ENCODE peak calls at places on chromosomes 5 and 9, in six cellular contexts. One of them, this sample, is unnamed.

GRCh38 chr9:106298997-106299396 is 564.0 kb upstream of the ZNF462 start:
- DNase-seq in ACHN: no peak
- DNase-seq in H4: no peak
- DNase-seq in GM13977: no peak
- DNase-seq in lung microvascular endothelial cell: no peak
- DNase-seq in GM23248: no peak
- DNase-seq in this sample: no peak

GRCh38 chr9:115211413-115212204 is 93.7 kb upstream of the TNC start:
- DNase-seq in GM23248: peak
- DNase-seq in GM13977: peak
- DNase-seq in lung microvascular endothelial cell: no peak
- DNase-seq in H4: peak
- DNase-seq in ACHN: no peak
- DNase-seq in this sample: peak

GRCh38 chr5:134555223-134555790 is 29.8 kb downstream of the JADE2 start:
- DNase-seq in GM13977: no peak
- DNase-seq in H4: no peak
- DNase-seq in lung microvascular endothelial cell: no peak
- DNase-seq in GM23248: peak
- DNase-seq in ACHN: no peak
- DNase-seq in this sample: peak

GRCh38 chr9:97807681-97808080 is 45.3 kb upstream of the FOXE1 start:
- DNase-seq in ACHN: peak
- DNase-seq in H4: no peak
- DNase-seq in GM13977: no peak
- DNase-seq in GM23248: no peak
- DNase-seq in lung microvascular endothelial cell: no peak
- DNase-seq in this sample: no peak

GRCh38 chr9:137064027-137064879 is 6.1 kb downstream of the SAPCD2 start:
- DNase-seq in lung microvascular endothelial cell: peak
- DNase-seq in GM13977: peak
- DNase-seq in H4: peak
- DNase-seq in ACHN: peak
- DNase-seq in GM23248: peak
- DNase-seq in this sample: peak

GRCh38 chr5:1187234-1187949 is 14.0 kb upstream of the SLC6A19 start:
- DNase-seq in GM23248: no peak
- DNase-seq in ACHN: no peak
- DNase-seq in lung microvascular endothelial cell: no peak
- DNase-seq in GM13977: no peak
- DNase-seq in H4: no peak
- DNase-seq in this sample: no peak

GRCh38 chr5:40799248-40799647 is 1.1 kb upstream of the PRKAA1 start:
- DNase-seq in GM13977: no peak
- DNase-seq in ACHN: no peak
- DNase-seq in lung microvascular endothelial cell: no peak
- DNase-seq in H4: no peak
- DNase-seq in GM23248: peak
- DNase-seq in this sample: no peak

GRCh38 chr5:174371600-174372094 is 326.1 kb downstream of the NSG2 start:
- DNase-seq in GM13977: no peak
- DNase-seq in ACHN: peak
- DNase-seq in H4: peak
- DNase-seq in GM23248: peak
- DNase-seq in lung microvascular endothelial cell: no peak
- DNase-seq in this sample: no peak

GRCh38 chr5:93150311-93151012 is 430.6 kb downstream of the NR2F1-AS1 start:
- DNase-seq in GM23248: peak
- DNase-seq in ACHN: no peak
- DNase-seq in lung microvascular endothelial cell: peak
- DNase-seq in GM13977: no peak
- DNase-seq in H4: no peak
- DNase-seq in this sample: no peak

GRCh38 chr5:128193676-128194390 is 110.3 kb downstream of the SLC12A2 start:
- DNase-seq in GM13977: no peak
- DNase-seq in GM23248: no peak
- DNase-seq in H4: no peak
- DNase-seq in ACHN: no peak
- DNase-seq in lung microvascular endothelial cell: no peak
- DNase-seq in this sample: no peak

GRCh38 chr9:100474082-100474949 is 1.4 kb downstream of the TMEFF1 start:
- DNase-seq in lung microvascular endothelial cell: no peak
- DNase-seq in GM23248: no peak
- DNase-seq in H4: no peak
- DNase-seq in ACHN: no peak
- DNase-seq in GM13977: no peak
- DNase-seq in this sample: no peak

GRCh38 chr5:171250738-171251137 is 58.3 kb upstream of the TLX3 start:
- DNase-seq in ACHN: no peak
- DNase-seq in GM23248: no peak
- DNase-seq in H4: no peak
- DNase-seq in lung microvascular endothelial cell: no peak
- DNase-seq in GM13977: no peak
- DNase-seq in this sample: no peak

GRCh38 chr5:88872971-88873370 is 10.0 kb downstream of the MEF2C start:
- DNase-seq in H4: no peak
- DNase-seq in GM23248: no peak
- DNase-seq in lung microvascular endothelial cell: no peak
- DNase-seq in ACHN: no peak
- DNase-seq in GM13977: no peak
- DNase-seq in this sample: peak

GRCh38 chr9:133628766-133629165 is 7.4 kb upstream of the DBH start:
- DNase-seq in GM13977: no peak
- DNase-seq in lung microvascular endothelial cell: no peak
- DNase-seq in GM23248: no peak
- DNase-seq in ACHN: no peak
- DNase-seq in H4: no peak
- DNase-seq in this sample: no peak

GRCh38 chr5:92527311-92528078 is 1053.5 kb downstream of the NR2F1-AS1 start:
- DNase-seq in ACHN: no peak
- DNase-seq in H4: no peak
- DNase-seq in lung microvascular endothelial cell: no peak
- DNase-seq in GM13977: no peak
- DNase-seq in GM23248: peak
- DNase-seq in this sample: no peak

GRCh38 chr9:13762209-13762608 is 482.7 kb upstream of the MPDZ start:
- DNase-seq in lung microvascular endothelial cell: no peak
- DNase-seq in GM13977: no peak
- DNase-seq in GM23248: no peak
- DNase-seq in ACHN: no peak
- DNase-seq in H4: no peak
- DNase-seq in this sample: no peak

GRCh38 chr9:137759649-137760321 is 117.8 kb upstream of the CACNA1B start:
- DNase-seq in H4: no peak
- DNase-seq in ACHN: no peak
- DNase-seq in GM23248: no peak
- DNase-seq in lung microvascular endothelial cell: no peak
- DNase-seq in GM13977: no peak
- DNase-seq in this sample: peak

GRCh38 chr9:119234636-119235035 is 134.6 kb downstream of the BRINP1 start:
- DNase-seq in H4: no peak
- DNase-seq in GM23248: peak
- DNase-seq in GM13977: no peak
- DNase-seq in lung microvascular endothelial cell: no peak
- DNase-seq in ACHN: no peak
- DNase-seq in this sample: no peak

GRCh38 chr5:103808464-103809106 is 246.0 kb upstream of the NUDT12 start:
- DNase-seq in GM23248: peak
- DNase-seq in H4: peak
- DNase-seq in ACHN: peak
- DNase-seq in GM13977: peak
- DNase-seq in lung microvascular endothelial cell: peak
- DNase-seq in this sample: peak

GRCh38 chr9:108017671-108018070 is 528.1 kb upstream of the KLF4 start:
- DNase-seq in GM23248: no peak
- DNase-seq in lung microvascular endothelial cell: no peak
- DNase-seq in H4: no peak
- DNase-seq in GM13977: no peak
- DNase-seq in ACHN: no peak
- DNase-seq in this sample: no peak

GRCh38 chr5:151128817-151129216 is 28.8 kb downstream of the ANXA6 start:
- DNase-seq in GM13977: peak
- DNase-seq in ACHN: no peak
- DNase-seq in H4: no peak
- DNase-seq in GM23248: no peak
- DNase-seq in lung microvascular endothelial cell: no peak
- DNase-seq in this sample: peak

GRCh38 chr5:20972419-20972925 is 984.5 kb upstream of the CDH18 start:
- DNase-seq in GM23248: no peak
- DNase-seq in H4: peak
- DNase-seq in ACHN: peak
- DNase-seq in lung microvascular endothelial cell: peak
- DNase-seq in GM13977: no peak
- DNase-seq in this sample: peak

GRCh38 chr5:115096034-115096769 is 73.5 kb downstream of the TRIM36 start:
- DNase-seq in GM23248: no peak
- DNase-seq in ACHN: no peak
- DNase-seq in H4: no peak
- DNase-seq in GM13977: no peak
- DNase-seq in lung microvascular endothelial cell: no peak
- DNase-seq in this sample: no peak

GRCh38 chr5:72246954-72247442 is 73.0 kb downstream of the MRPS27 start:
- DNase-seq in ACHN: no peak
- DNase-seq in GM13977: no peak
- DNase-seq in GM23248: peak
- DNase-seq in lung microvascular endothelial cell: peak
- DNase-seq in H4: peak
- DNase-seq in this sample: no peak

GRCh38 chr5:174482549-174482948 is 241.8 kb upstream of the MSX2 start:
- DNase-seq in GM23248: no peak
- DNase-seq in H4: no peak
- DNase-seq in ACHN: no peak
- DNase-seq in lung microvascular endothelial cell: no peak
- DNase-seq in GM13977: no peak
- DNase-seq in this sample: no peak

GRCh38 chr5:68381060-68381459 is 165.5 kb downstream of the PIK3R1 start:
- DNase-seq in H4: peak
- DNase-seq in GM23248: no peak
- DNase-seq in lung microvascular endothelial cell: peak
- DNase-seq in ACHN: no peak
- DNase-seq in GM13977: no peak
- DNase-seq in this sample: no peak

GRCh38 chr9:69961834-69962233 is 81.8 kb upstream of the MAMDC2 start:
- DNase-seq in ACHN: no peak
- DNase-seq in GM23248: peak
- DNase-seq in GM13977: no peak
- DNase-seq in H4: no peak
- DNase-seq in lung microvascular endothelial cell: no peak
- DNase-seq in this sample: no peak

GRCh38 chr5:143205386-143205785 is 198.1 kb downstream of the NR3C1 start:
- DNase-seq in lung microvascular endothelial cell: peak
- DNase-seq in GM23248: peak
- DNase-seq in GM13977: no peak
- DNase-seq in ACHN: peak
- DNase-seq in H4: peak
- DNase-seq in this sample: peak

GRCh38 chr5:53481354-53481886 is 991 bp downstream of the FST start:
- DNase-seq in lung microvascular endothelial cell: no peak
- DNase-seq in ACHN: no peak
- DNase-seq in GM13977: peak
- DNase-seq in GM23248: peak
- DNase-seq in H4: no peak
- DNase-seq in this sample: no peak

GRCh38 chr5:59685806-59686205 is 207.7 kb downstream of the PDE4D start:
- DNase-seq in GM13977: peak
- DNase-seq in lung microvascular endothelial cell: no peak
- DNase-seq in H4: no peak
- DNase-seq in ACHN: no peak
- DNase-seq in GM23248: peak
- DNase-seq in this sample: peak

GRCh38 chr5:142838845-142839244 is 68.7 kb downstream of the ARHGAP26 start:
- DNase-seq in GM13977: no peak
- DNase-seq in ACHN: no peak
- DNase-seq in GM23248: no peak
- DNase-seq in lung microvascular endothelial cell: no peak
- DNase-seq in H4: no peak
- DNase-seq in this sample: no peak

GRCh38 chr9:19998823-19999455 is 210.1 kb upstream of the SLC24A2 start:
- DNase-seq in H4: no peak
- DNase-seq in lung microvascular endothelial cell: peak
- DNase-seq in ACHN: peak
- DNase-seq in GM13977: peak
- DNase-seq in GM23248: peak
- DNase-seq in this sample: peak

GRCh38 chr5:133509742-133510079 is 102.6 kb downstream of the FSTL4 start:
- DNase-seq in lung microvascular endothelial cell: no peak
- DNase-seq in GM23248: no peak
- DNase-seq in GM13977: no peak
- DNase-seq in ACHN: no peak
- DNase-seq in H4: no peak
- DNase-seq in this sample: peak

GRCh38 chr5:38417658-38418017 is 138.8 kb downstream of the LIFR start:
- DNase-seq in ACHN: no peak
- DNase-seq in GM23248: no peak
- DNase-seq in GM13977: no peak
- DNase-seq in H4: no peak
- DNase-seq in lung microvascular endothelial cell: no peak
- DNase-seq in this sample: no peak

This sample was measured in GM12865.